ENCODE peak calls at places on chromosomes 11 and 22, in seven cellular contexts. M is body of pancreas, F is prostate gland, Z is sigmoid colon, V is K562, P is esophagus squamous epithelium, Y is uterus. L is an unnamed sample. For H3K36me3, the result is how much of the 10 kb centered on the place peaks cover.

GRCh38 chr11:116994195-116994594 is 104.0 kb downstream of the SIK3 start:
- DNase-seq in M (no peak), Z (no peak), Y (no peak), P (no peak), F (no peak), V (no peak), L (no peak)

GRCh38 chr11:121553806-121554205 is 101.0 kb upstream of the SORL1-AS1 start:
- DNase-seq in F (no peak), P (no peak), V (no peak), Z (no peak), Y (no peak), M (peak), L (no peak)

GRCh38 chr22:23054531-23055257 is 15.6 kb upstream of the GNAZ start:
- DNase-seq in Z (no peak), M (no peak), F (no peak), P (no peak), Y (no peak), V (peak), L (peak)

GRCh38 chr11:22617868-22618267 is 7.8 kb downstream of the FANCF start:
- DNase-seq in V (no peak), Y (no peak), Z (no peak), M (no peak), F (no peak), P (no peak), L (no peak)

GRCh38 chr11:74311352-74311926 is at the start of gene P4HA3:
- DNase-seq in V (peak), P (no peak), F (peak), M (peak), Z (peak), Y (peak), L (peak)

GRCh38 chr22:44051961-44052360 is 27.9 kb downstream of the PARVB start:
- DNase-seq in Y (no peak), M (no peak), Z (no peak), F (no peak), V (no peak), P (no peak), L (no peak)

GRCh38 chr11:89498845-89499448 is 7.8 kb upstream of the NOX4 start:
- DNase-seq in V (peak), P (no peak), Z (no peak), F (no peak), M (peak), Y (no peak), L (no peak)

GRCh38 chr11:62505112-62505783 is 41.4 kb downstream of the AHNAK start:
- DNase-seq in Y (peak), Z (peak), M (no peak), P (no peak), V (peak), F (no peak), L (peak)

GRCh38 chr22:30876925-30877553 is 91.5 kb downstream of the MORC2 start:
- DNase-seq in F (no peak), Z (peak), P (no peak), M (no peak), Y (no peak), V (no peak), L (no peak)

GRCh38 chr11:118921929-118922744 is 3.6 kb downstream of the BCL9L start:
- DNase-seq in M (peak), Z (peak), V (no peak), F (peak), P (no peak), Y (peak), L (peak)
- TF ChIP-seq POLR2A in M (peak), Z (peak), V (no peak), F (peak), P (peak), Y (peak), L (peak)

DNA sequence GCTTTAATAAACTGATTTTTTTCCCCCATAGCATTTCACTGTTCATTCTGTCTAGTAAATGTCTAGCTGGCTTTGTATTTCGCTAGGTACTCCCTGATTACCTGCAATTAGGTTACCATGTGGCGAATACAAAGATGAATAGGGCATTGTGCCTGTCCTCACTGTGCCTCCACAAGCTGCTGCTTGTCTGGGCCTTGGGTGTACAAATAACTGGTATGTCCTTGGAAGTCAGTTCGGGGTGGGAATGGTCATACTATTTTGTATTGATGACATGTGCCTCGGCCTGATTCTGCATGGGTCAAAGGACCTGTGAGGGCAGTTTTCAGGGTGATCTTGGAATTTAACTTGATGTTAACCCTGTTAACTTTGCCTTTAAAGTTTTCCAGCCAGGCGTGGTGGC is 11.4 kb downstream of the RBM4 start:
- DNase-seq in M (no peak), Y (no peak), V (no peak), P (no peak), F (no peak), Z (no peak), L (no peak)
- H3K36me3 ChIP-seq in M (under half), Y (under half), V (half or more), P (half or more), F (under half), Z (under half), L (under half)

GRCh38 chr11:84963240-84963639 is 663.9 kb downstream of the DLG2 start:
- DNase-seq in P (no peak), F (no peak), M (no peak), Y (no peak), Z (no peak), V (no peak), L (no peak)
- H3K4me3 ChIP-seq in P (no peak), F (no peak), M (no peak), Y (no peak), Z (no peak), V (no peak), L (no peak)

GRCh38 chr11:120229451-120230424 is 10.2 kb upstream of the POU2F3 start:
- DNase-seq in Z (no peak), V (peak), P (no peak), Y (no peak), M (no peak), F (no peak), L (no peak)
- TF ChIP-seq POLR2A in Z (no peak), V (no peak), P (no peak), Y (no peak), M (no peak), F (no peak), L (no peak)

DNA sequence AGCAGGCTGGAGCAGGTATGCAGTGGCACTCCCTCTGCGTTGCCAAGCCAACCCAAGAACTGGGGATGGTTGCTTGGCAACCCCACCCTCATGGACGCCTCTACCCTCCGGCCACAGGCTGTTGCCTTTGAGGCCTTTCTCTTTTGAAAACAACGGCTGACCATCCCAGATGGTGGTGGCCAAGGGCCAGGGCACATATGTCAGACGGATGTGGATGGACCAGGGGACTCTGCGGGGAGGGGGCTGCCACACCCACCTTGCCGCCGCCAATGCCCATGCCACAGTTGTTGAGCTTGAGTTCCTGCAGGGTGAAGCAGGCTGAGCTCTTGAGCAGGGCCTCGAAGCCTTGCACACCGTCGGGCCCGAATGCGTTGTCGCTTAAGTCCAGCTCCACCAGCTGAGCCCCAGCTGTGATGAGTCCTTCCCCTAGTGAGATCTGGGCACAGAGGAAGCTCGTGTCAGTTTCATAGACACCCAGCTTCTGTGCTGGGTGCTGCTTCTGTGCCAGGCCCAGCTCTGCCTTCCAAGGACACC is 21.5 kb downstream of the RANGAP1 start:
- DNase-seq in P (no peak), Y (no peak), F (no peak), Z (no peak), V (no peak), M (no peak), L (no peak)
- H3K36me3 ChIP-seq in P (half or more), Y (under half), F (under half), Z (half or more), V (half or more), M (under half), L (under half)

GRCh38 chr22:45217345-45217744 is 23.3 kb downstream of the KIAA0930 start:
- DNase-seq in F (no peak), V (no peak), Z (no peak), M (no peak), P (no peak), Y (no peak), L (no peak)

GRCh38 chr22:45218974-45219373 is 21.7 kb downstream of the KIAA0930 start:
- DNase-seq in P (no peak), V (no peak), M (no peak), Y (no peak), F (no peak), Z (no peak), L (no peak)

GRCh38 chr22:45212992-45213751 is 27.5 kb downstream of the KIAA0930 start:
- DNase-seq in V (no peak), Y (peak), Z (peak), P (no peak), M (no peak), F (no peak), L (no peak)

GRCh38 chr22:45217806-45218205 is 22.9 kb downstream of the KIAA0930 start:
- DNase-seq in Y (no peak), Z (no peak), P (no peak), M (no peak), V (no peak), F (no peak), L (no peak)

GRCh38 chr22:45216133-45217003 is 24.3 kb downstream of the KIAA0930 start:
- DNase-seq in F (no peak), V (no peak), Z (no peak), Y (no peak), M (peak), P (no peak), L (no peak)
- H3K4me3 ChIP-seq in F (no peak), V (no peak), Z (no peak), Y (no peak), M (no peak), P (no peak), L (no peak)

DNA sequence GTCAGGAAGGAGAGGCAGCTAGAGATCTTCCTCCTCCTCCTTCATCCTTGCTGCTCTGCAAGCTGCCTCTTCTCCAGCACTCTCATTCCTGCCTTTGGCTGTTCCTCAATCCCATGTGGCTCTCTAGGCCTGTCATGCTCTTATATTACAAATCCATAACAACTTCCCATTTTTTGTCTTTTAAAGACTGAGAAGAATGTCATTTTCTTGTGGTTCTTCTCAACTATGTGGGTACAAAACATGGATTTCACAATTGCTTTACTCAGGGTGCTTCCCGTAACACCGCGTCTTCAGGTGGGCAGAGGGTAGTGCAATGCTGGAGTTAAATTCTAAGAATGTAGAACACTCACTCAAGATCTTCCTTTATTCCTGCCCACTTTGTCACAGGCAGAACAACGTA is 6.8 kb upstream of the CAT start:
- DNase-seq in Z (no peak), Y (no peak), M (no peak), V (no peak), P (no peak), F (no peak), L (no peak)
- TF ChIP-seq POLR2A in Z (no peak), Y (no peak), M (no peak), V (no peak), P (no peak), F (no peak), L (no peak)

DNA sequence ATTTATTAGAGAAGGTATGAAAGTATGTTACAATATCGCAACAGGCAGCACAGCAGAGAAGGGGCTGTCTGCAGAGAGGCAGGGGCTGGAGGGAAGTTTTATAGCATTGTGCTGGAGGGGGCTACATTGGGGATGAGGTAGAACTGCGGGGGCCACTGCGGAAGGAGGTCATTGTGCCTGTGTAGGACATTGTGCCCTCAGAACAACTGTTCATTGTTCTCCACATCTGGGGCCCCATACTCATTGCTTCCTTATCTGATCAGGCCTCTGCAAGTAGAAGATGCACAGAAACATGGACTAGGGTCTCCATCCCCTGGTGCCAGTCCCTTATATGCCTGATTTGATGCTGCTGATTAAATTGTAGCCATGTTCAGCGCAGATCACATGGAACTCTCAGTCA is 12.1 kb downstream of the NADSYN1 start:
- DNase-seq in Y (no peak), F (no peak), M (no peak), Z (no peak), P (no peak), V (no peak), L (peak)
- H3K36me3 ChIP-seq in Y (under half), F (under half), M (under half), Z (under half), P (half or more), V (under half), L (under half)

DNA sequence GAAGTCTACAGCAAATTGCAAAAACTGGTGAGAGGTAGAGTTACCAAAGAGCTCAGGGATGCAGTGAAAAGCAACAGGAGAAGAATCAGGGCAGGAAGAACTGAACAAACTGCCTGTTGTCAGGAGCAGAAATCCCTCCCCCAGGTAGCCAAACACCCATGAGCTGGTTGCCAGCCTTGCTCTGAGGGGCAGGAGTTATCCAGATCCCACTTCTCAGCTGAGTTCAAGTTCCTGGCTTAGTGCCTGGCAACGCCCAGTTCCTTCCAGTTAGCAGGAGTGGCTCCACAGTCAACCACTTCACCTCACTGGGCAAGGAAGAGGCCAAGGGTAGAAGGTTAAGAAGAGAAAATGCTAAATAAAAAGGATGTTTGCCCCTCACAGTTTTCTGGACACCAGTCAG is 1.9 kb upstream of the MPZL2 start:
- DNase-seq in V (no peak), F (peak), P (no peak), M (no peak), Z (no peak), Y (peak), L (no peak)
- H3K4me3 ChIP-seq in V (no peak), F (no peak), P (peak), M (no peak), Z (no peak), Y (no peak), L (no peak)

GRCh38 chr11:93686812-93687211 is 25.3 kb downstream of the CEP295 start:
- DNase-seq in M (no peak), Y (no peak), F (no peak), Z (no peak), P (no peak), V (no peak), L (no peak)
- TF ChIP-seq POLR2A in M (no peak), Y (no peak), F (no peak), Z (no peak), P (no peak), V (no peak), L (no peak)

L was measured in Peyer's patch.